ENCODE peak calls at places on chromosomes 12 and 14, in four cellular contexts. G, L, Q and F are unnamed samples.

GRCh38 chr12:79959484-79959883 is 24.6 kb upstream of the PPP1R12A start:
- DNase-seq in G (no peak), L (no peak), Q (peak), F (no peak)

GRCh38 chr12:63869656-63870055 is 25.2 kb downstream of the SRGAP1 start:
- DNase-seq in G (peak), L (no peak), Q (no peak), F (no peak)

GRCh38 chr12:106671840-106672239 is 89.0 kb downstream of the RFX4 start:
- DNase-seq in G (no peak), L (no peak), Q (no peak), F (no peak)

GRCh38 chr14:71703477-71703876 is 228.8 kb upstream of the RGS6 start:
- DNase-seq in G (peak), L (no peak), Q (peak), F (no peak)

GRCh38 chr12:42790761-42791151 is 201.2 kb upstream of the PRICKLE1 start:
- DNase-seq in G (peak), L (peak), Q (peak), F (no peak)

GRCh38 chr12:12806784-12807516 is 6.2 kb upstream of the DDX47 start:
- DNase-seq in G (no peak), L (no peak), Q (no peak), F (no peak)

GRCh38 chr12:42935756-42936155 is 346.2 kb upstream of the PRICKLE1 start:
- DNase-seq in G (peak), L (no peak), Q (peak), F (no peak)

GRCh38 chr12:989751-990278 is 1.2 kb upstream of the ERC1 start:
- DNase-seq in G (peak), L (no peak), Q (peak), F (no peak)

GRCh38 chr14:97022741-97023140 is 225.6 kb downstream of the VRK1 start:
- DNase-seq in G (no peak), L (no peak), Q (no peak), F (no peak)

GRCh38 chr14:23187925-23188324 is 4.5 kb upstream of the SLC7A8 start:
- DNase-seq in G (no peak), L (no peak), Q (no peak), F (no peak)

GRCh38 chr14:71143391-71144290 is 236.4 kb downstream of the PCNX1 start:
- DNase-seq in G (peak), L (no peak), Q (peak), F (no peak)

GRCh38 chr14:88009486-88009885 is 4.6 kb downstream of the GPR65 start:
- DNase-seq in G (no peak), L (no peak), Q (no peak), F (no peak)

GRCh38 chr12:57145460-57146059 is 1.9 kb downstream of the LRP1-AS start:
- DNase-seq in G (no peak), L (no peak), Q (no peak), F (no peak)

DNA sequence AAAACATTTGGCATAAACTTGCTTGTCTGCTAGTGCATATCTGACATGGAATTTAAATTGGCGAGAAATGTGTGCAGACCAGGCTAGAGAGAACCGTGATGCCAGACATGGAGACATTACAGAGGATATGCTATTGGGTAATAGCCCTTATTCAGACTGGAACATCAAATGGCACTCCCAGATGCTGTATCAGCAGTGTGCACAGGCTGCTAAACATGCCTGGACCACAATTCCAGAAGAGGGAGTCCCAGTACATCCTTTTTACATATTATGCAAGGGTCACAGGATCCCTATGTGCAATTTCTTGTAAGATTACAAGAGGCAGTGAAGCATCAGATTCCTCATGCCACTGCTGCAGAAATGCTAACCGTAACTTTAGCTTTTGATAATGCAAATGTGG is 354.5 kb upstream of the FOXG1 start:
- DNase-seq in G (peak), L (no peak), Q (peak), F (no peak)
- TF ChIP-seq CTCF in G (no peak), L (no peak), Q (no peak), F (no peak)

DNA sequence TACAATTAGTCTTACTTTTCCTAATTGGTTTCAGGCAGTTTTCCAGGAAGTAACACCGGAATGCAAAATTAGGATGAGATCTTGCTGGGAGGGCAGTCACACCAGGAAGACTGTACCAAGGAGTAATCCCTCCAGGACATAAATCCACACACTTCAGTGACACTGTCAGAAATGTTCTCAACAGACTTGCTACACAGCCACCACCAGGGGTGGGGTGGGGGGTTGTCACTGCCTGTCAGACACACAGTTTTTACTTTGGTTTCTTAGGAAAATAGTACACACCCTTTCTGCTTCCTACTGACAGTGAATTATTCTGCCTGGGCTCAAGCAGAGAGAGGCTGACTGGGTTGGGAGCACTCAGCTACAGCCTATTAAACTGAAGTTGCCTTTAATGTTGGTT is 102.9 kb upstream of the CCDC196 start:
- DNase-seq in G (no peak), L (no peak), Q (no peak), F (no peak)
- TF ChIP-seq CTCF in G (no peak), L (peak), Q (no peak), F (no peak)

GRCh38 chr12:47651368-47652254 is 54.2 kb downstream of the RPAP3 start:
- DNase-seq in G (peak), L (peak), Q (peak), F (no peak)

GRCh38 chr12:47650469-47650868 is 55.4 kb downstream of the RPAP3 start:
- DNase-seq in G (peak), L (no peak), Q (peak), F (no peak)

GRCh38 chr12:47649381-47649780 is 56.4 kb downstream of the RPAP3 start:
- DNase-seq in G (no peak), L (no peak), Q (no peak), F (no peak)

GRCh38 chr12:47648056-47648579 is 57.7 kb downstream of the RPAP3 start:
- DNase-seq in G (no peak), L (no peak), Q (no peak), F (no peak)

GRCh38 chr12:47652491-47653234 is 53.2 kb downstream of the RPAP3 start:
- DNase-seq in G (peak), L (no peak), Q (no peak), F (no peak)
- TF ChIP-seq CTCF in G (no peak), L (no peak), Q (no peak), F (no peak)

GRCh38 chr12:20616093-20616492 is 79.0 kb upstream of the SLCO1C1 start:
- DNase-seq in G (no peak), L (no peak), Q (no peak), F (no peak)
- TF ChIP-seq CTCF in G (no peak), L (no peak), Q (no peak), F (no peak)

DNA sequence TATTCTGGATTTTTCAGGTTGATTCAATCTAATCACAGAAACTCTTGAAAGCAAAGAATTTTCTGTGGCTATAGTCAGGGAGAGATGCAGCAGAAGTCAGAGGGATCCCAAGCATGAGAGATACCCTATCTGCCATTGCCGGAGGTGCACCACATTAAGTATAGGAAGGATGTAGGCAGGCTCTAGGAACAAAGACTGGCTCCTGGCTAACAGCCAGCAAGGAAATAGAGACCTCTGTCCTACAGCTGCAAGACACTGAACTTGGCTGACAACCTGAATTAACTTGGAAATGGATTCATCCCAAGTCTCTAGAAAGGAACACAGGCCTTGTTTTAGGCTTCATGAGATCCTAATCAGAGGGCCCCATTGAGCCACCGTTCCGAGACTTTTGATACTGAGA is 364.9 kb upstream of the FLRT2 start:
- DNase-seq in G (no peak), L (no peak), Q (no peak), F (no peak)
- TF ChIP-seq CTCF in G (no peak), L (no peak), Q (no peak), F (no peak)

DNA sequence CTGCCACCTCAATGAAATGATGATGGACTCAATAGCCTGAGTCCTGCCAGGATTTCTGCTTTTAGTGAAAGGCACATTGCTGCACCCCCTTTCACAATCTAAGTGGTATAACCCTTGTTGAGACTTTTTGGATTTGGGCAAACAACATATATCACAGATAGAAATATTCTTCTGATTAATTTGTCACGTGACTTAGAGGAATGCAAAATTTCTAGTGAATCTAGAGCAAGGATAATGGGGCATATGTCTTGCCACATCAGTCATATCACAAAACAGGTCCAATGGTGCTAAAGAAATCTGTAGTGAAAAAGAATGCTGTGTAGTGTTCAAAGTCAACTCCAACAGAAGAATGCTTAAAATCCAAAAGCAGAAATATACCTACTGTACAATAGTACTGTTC is 1386.3 kb downstream of the LRFN5 start:
- DNase-seq in G (no peak), L (no peak), Q (no peak), F (no peak)
- TF ChIP-seq CTCF in G (no peak), L (no peak), Q (no peak), F (no peak)

GRCh38 chr12:123973552-123974341 is 732 bp downstream of the ZNF664 start:
- DNase-seq in G (peak), L (peak), Q (peak), F (peak)
- TF ChIP-seq CTCF in G (no peak), L (no peak), Q (no peak), F (no peak)

GRCh38 chr12:117857632-117858274 is 111.0 kb downstream of the KSR2 start:
- DNase-seq in G (peak), L (peak), Q (peak), F (peak)
- TF ChIP-seq CTCF in G (peak), L (peak), Q (peak), F (peak)